ENCODE peak calls at places on chromosomes 13 and 19, in eight cellular contexts. G is left ventricle myocardium inferior; D is brain microvascular endothelial cell; U is dorsolateral prefrontal cortex; N is prostate gland; K is AG04450; A is psoas muscle; H is CD4-positive, alpha-beta T cell. M is an unnamed sample.

GRCh38 chr19:15247107-15248014 is 15.1 kb upstream of the EPHX3 start:
- DNase-seq in G (no peak), D (no peak), U (no peak), N (no peak), K (no peak), A (no peak), H (no peak), M (no peak)

GRCh38 chr19:10565028-10565566 is 713 bp downstream of the KRI1 start:
- DNase-seq in G (no peak), D (peak; percentile 24), U (no peak), N (no peak), K (no peak), A (peak; percentile 67), H (peak; percentile 44), M (peak; percentile 42)

GRCh38 chr13:44810067-44810840 is 179.0 kb downstream of the NUFIP1 start:
- DNase-seq in G (no peak), D (peak; percentile 44), U (no peak), N (peak; percentile 54), K (no peak), A (no peak), H (no peak), M (peak; percentile 64)

GRCh38 chr19:56837492-56837891 is 3.0 kb downstream of the PEG3 start:
- DNase-seq in G (peak; percentile 75), D (peak; percentile 20), U (peak; percentile 86), N (peak; percentile 63), K (no peak), A (peak; percentile 81), H (no peak), M (peak; percentile 27)

GRCh38 chr13:38575427-38575826 is 111.5 kb upstream of the FREM2 start:
- DNase-seq in G (no peak), D (no peak), U (no peak), N (no peak), K (no peak), A (no peak), H (no peak), M (no peak)

GRCh38 chr19:12260861-12261260 is 33.8 kb downstream of the ZNF44 start:
- DNase-seq in G (no peak), D (no peak), U (no peak), N (no peak), K (no peak), A (no peak), H (no peak), M (no peak)

GRCh38 chr19:11578342-11579142 is 1.1 kb upstream of the ACP5 start:
- DNase-seq in G (peak; percentile 42), D (no peak), U (no peak), N (peak; percentile 39), K (no peak), A (no peak), H (peak; percentile 27), M (peak; percentile 74)

GRCh38 chr13:74974234-74974879 is 507.6 kb downstream of the TBC1D4 start:
- DNase-seq in G (no peak), D (no peak), U (no peak), N (no peak), K (no peak), A (no peak), H (no peak), M (no peak)

GRCh38 chr19:37362733-37363132 is 8.2 kb upstream of the ZNF527 start:
- DNase-seq in G (no peak), D (no peak), U (no peak), N (no peak), K (no peak), A (no peak), H (no peak), M (no peak)

GRCh38 chr13:91211548-91211947 is 135.9 kb upstream of the MIR17HG start:
- DNase-seq in G (no peak), D (no peak), U (no peak), N (no peak), K (no peak), A (no peak), H (no peak), M (no peak)

GRCh38 chr13:30143671-30144400 is 163.5 kb downstream of the KATNAL1 start:
- DNase-seq in G (no peak), D (peak; percentile 43), U (no peak), N (no peak), K (no peak), A (no peak), H (no peak), M (no peak)

GRCh38 chr19:4507804-4508203 is 10.5 kb downstream of the PLIN4 start:
- DNase-seq in G (no peak), D (no peak), U (no peak), N (no peak), K (no peak), A (no peak), H (no peak), M (no peak)

GRCh38 chr19:4504874-4505569 is 13.3 kb downstream of the PLIN4 start:
- DNase-seq in G (no peak), D (no peak), U (no peak), N (no peak), K (no peak), A (no peak), H (no peak), M (no peak)

GRCh38 chr19:4507150-4507452 is 11.2 kb downstream of the PLIN4 start:
- DNase-seq in G (no peak), D (no peak), U (no peak), N (no peak), K (no peak), A (no peak), H (no peak), M (no peak)

GRCh38 chr19:4505570-4506448 is 12.5 kb downstream of the PLIN4 start:
- DNase-seq in G (no peak), D (no peak), U (no peak), N (no peak), K (no peak), A (no peak), H (no peak), M (no peak)

DNA sequence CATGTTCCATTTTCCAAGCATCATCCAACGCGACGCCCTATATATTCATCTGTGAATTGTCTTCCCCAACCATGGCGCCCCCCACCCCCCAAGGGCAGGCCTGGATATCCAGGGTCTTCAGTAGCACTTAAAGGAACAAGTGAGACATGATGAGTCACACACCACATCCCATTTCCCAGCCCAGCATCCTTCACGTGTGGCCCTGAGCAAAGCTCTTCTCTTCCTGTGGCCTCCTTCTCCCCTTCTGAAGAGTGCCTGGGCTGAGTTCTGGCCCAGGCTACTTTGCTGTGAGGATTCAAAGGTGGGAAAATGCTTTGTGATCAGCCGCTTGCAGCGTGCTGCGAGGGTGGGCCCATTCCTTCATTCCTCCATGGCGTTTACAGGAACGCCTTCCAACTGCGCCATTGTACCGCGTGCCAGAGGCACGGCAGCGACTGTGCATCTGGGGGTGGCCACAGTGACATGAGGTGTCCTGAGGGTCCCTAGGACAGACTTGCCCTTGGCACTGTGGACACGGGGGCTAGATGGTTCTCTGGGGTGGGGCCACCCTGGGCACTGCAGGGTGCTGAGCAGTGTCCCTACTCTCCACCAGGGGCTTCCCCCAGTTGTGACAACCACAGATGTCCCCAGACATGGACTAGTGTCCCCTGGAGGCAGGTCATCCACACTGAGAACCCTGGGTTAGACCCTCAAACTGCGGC is 11.7 kb downstream of the PLIN4 start:
- DNase-seq in G (no peak), D (peak; percentile 67), U (no peak), N (no peak), K (peak; percentile 8), A (no peak), H (no peak), M (no peak)
- H3K27ac ChIP-seq in G (peak overlapping the region; percentile 23), D (peak overlapping the region; percentile 3), U (no peak overlapping the region), N (no peak overlapping the region), K (no peak overlapping the region), A (peak overlapping the region; percentile 51), H (no peak overlapping the region), M (no peak overlapping the region)

GRCh38 chr19:18083929-18084684 is 2.6 kb downstream of the IL12RB1 start:
- DNase-seq in G (no peak), D (no peak), U (no peak), N (no peak), K (no peak), A (no peak), H (no peak), M (no peak)

GRCh38 chr19:18085702-18086457 is 854 bp downstream of the IL12RB1 start:
- DNase-seq in G (no peak), D (no peak), U (no peak), N (no peak), K (no peak), A (no peak), H (no peak), M (no peak)

GRCh38 chr19:18089726-18090125 is 3.0 kb upstream of the IL12RB1 start:
- DNase-seq in G (no peak), D (no peak), U (peak; percentile 92), N (no peak), K (no peak), A (no peak), H (no peak), M (no peak)

GRCh38 chr19:18090545-18091216 is 3.9 kb upstream of the IL12RB1 start:
- DNase-seq in G (no peak), D (peak; percentile 55), U (no peak), N (no peak), K (no peak), A (no peak), H (no peak), M (no peak)

DNA sequence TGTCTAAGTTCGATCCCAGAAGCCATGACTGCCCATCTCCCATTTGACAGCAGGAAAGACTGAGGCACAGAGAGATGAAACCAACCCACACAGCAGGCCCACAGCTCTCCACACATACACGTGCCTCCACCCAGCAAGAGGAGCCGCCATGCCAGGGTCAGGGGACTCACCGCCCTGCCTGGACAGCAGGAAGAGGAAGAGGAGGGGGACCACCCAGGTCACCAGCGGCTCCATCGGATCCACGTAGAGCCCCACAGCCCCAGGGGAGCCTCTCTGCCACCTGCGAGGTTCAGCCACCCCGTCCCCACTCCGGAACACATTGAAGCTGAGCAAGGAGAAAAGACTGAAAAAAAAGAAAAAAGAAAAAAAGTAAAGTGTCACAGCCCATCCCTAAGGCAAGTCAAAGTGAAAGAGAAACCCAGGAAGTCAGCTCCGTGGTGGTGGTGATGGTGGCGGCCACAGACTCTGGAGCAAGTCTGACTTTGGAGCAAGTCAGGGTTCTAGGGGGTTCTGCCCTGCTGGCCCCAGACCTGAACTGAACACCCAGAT is at the start of gene IL12RB1:
- DNase-seq in G (no peak), D (no peak), U (no peak), N (no peak), K (no peak), A (no peak), H (peak; percentile 41), M (no peak)
- H3K27ac ChIP-seq in G (no peak within 1 kb of the TSS), D (no peak within 1 kb of the TSS), U (peak within 1 kb of the TSS; percentile 97), N (no peak within 1 kb of the TSS), K (no peak within 1 kb of the TSS), A (no peak within 1 kb of the TSS), H (peak within 1 kb of the TSS; percentile 82), M (peak within 1 kb of the TSS; percentile 37)

DNA sequence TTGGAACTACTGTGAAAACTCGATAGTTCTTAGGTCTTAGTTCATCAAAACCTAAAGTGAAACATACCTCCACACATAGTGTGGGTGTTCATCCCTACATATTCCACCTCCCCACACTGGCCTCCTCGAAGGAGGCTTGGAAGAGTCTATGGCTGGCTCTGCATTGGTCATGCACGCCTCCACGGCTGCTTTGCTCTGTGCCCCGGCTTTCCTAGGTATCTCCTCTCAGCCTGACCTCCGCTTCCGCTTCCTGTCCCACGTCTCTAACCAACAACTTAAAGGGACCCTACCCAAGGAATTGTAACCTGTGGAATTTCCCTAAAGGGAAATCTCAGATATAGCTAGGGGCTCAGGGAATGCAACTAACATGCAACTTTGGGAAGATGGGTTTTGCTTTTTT is 79.7 kb upstream of the MBNL2 start:
- DNase-seq in G (peak; percentile 26), D (peak; percentile 21), U (no peak), N (no peak), K (no peak), A (peak; percentile 57), H (no peak), M (peak; percentile 77)
- H3K27ac ChIP-seq in G (peak overlapping the region; percentile 17), D (no peak overlapping the region), U (peak overlapping the region; percentile 4), N (no peak overlapping the region), K (no peak overlapping the region), A (no peak overlapping the region), H (no peak overlapping the region), M (peak overlapping the region; percentile 77)

GRCh38 chr13:112575680-112576079 is 12.3 kb downstream of the TUBGCP3 start:
- DNase-seq in G (no peak), D (no peak), U (no peak), N (no peak), K (no peak), A (no peak), H (no peak), M (no peak)
- H3K27ac ChIP-seq in G (no peak overlapping the region), D (no peak overlapping the region), U (no peak overlapping the region), N (no peak overlapping the region), K (no peak overlapping the region), A (no peak overlapping the region), H (no peak overlapping the region), M (no peak overlapping the region)